ENCODE peak calls at places on chromosome 4, in four cellular contexts. S is fibroblast of pulmonary artery, Q is WTC11, U is body of pancreas. X is an unnamed sample.

GRCh38 chr4:168619266-168619631 is 122.4 kb downstream of the PALLD start:
- DNase-seq in U (no peak), S (no peak), Q (no peak), X (no peak)

GRCh38 chr4:157220026-157220881 is at the start of gene GRIA2:
- DNase-seq in Q (peak), U (peak), S (peak), X (peak)

GRCh38 chr4:101400096-101400495 is 52.8 kb upstream of the PPP3CA start:
- DNase-seq in Q (no peak), S (peak), U (no peak), X (peak)

GRCh38 chr4:98838977-98839618 is 89.8 kb downstream of the EIF4E start:
- DNase-seq in U (peak), S (peak), Q (no peak), X (peak)

GRCh38 chr4:165394275-165394674 is 15.5 kb downstream of the CPE start:
- DNase-seq in Q (no peak), S (peak), U (no peak), X (peak)

GRCh38 chr4:27245216-27245615 is 384.6 kb downstream of the STIM2 start:
- DNase-seq in S (no peak), Q (no peak), U (no peak), X (no peak)

GRCh38 chr4:146192060-146192459 is 16.5 kb downstream of the LSM6 start:
- DNase-seq in U (no peak), Q (no peak), S (no peak), X (no peak)

GRCh38 chr4:40309250-40309774 is 25.8 kb upstream of the CHRNA9 start:
- DNase-seq in S (peak), Q (peak), U (peak), X (peak)

GRCh38 chr4:149752729-149753128 is 62.9 kb downstream of the IQCM start:
- DNase-seq in S (no peak), U (no peak), Q (no peak), X (no peak)

GRCh38 chr4:13289391-13289790 is 194.7 kb downstream of the RAB28 start:
- DNase-seq in U (no peak), Q (no peak), S (peak), X (peak)

GRCh38 chr4:155667538-155668511 is 1.2 kb downstream of the GUCY1A1 start:
- DNase-seq in Q (peak), S (peak), U (peak), X (peak)

GRCh38 chr4:151721466-151721865 is 39.3 kb downstream of the GATB start:
- DNase-seq in U (no peak), Q (no peak), S (no peak), X (no peak)

GRCh38 chr4:76969493-76969892 is 19.9 kb downstream of the SEPTIN11 start:
- DNase-seq in U (no peak), Q (no peak), S (no peak), X (no peak)

GRCh38 chr4:115851918-115852766 is 738.7 kb upstream of the NDST4 start:
- DNase-seq in U (peak), Q (peak), S (peak), X (peak)

GRCh38 chr4:94877973-94878372 is 120.2 kb downstream of the BMPR1B start:
- DNase-seq in U (no peak), S (peak), Q (no peak), X (peak)

GRCh38 chr4:3865986-3866812 is 100.0 kb downstream of the ADRA2C start:
- DNase-seq in U (no peak), Q (peak), S (no peak), X (no peak)

GRCh38 chr4:182560358-182560757 is 317.2 kb downstream of the TENM3 start:
- DNase-seq in Q (peak), U (no peak), S (no peak), X (peak)

GRCh38 chr4:113564493-113564892 is 197.0 kb downstream of the CAMK2D start:
- DNase-seq in Q (no peak), U (no peak), S (no peak), X (no peak)

GRCh38 chr4:54908744-54909143 is 216.7 kb downstream of the KDR start:
- DNase-seq in U (no peak), Q (no peak), S (no peak), X (peak)

GRCh38 chr4:1204286-1204827 is 32.0 kb upstream of the SPON2 start:
- DNase-seq in S (no peak), U (no peak), Q (peak), X (no peak)

GRCh38 chr4:157204634-157205244 is 15.8 kb upstream of the GRIA2 start:
- DNase-seq in Q (peak), S (peak), U (peak), X (no peak)

GRCh38 chr4:172104534-172104933 is 291.3 kb downstream of the GALNTL6 start:
- DNase-seq in U (no peak), Q (no peak), S (no peak), X (peak)

GRCh38 chr4:11608992-11609391 is 180.3 kb upstream of the HS3ST1 start:
- DNase-seq in Q (no peak), S (no peak), U (no peak), X (no peak)

GRCh38 chr4:89708903-89709361 is 128.0 kb downstream of the SNCA start:
- DNase-seq in Q (no peak), S (peak), U (no peak), X (peak)

GRCh38 chr4:5568931-5569330 is 139.4 kb downstream of the EVC2 start:
- DNase-seq in U (no peak), S (no peak), Q (no peak), X (no peak)

GRCh38 chr4:15427126-15427525 is 707 bp upstream of the C1QTNF7 start:
- DNase-seq in U (no peak), Q (no peak), S (peak), X (no peak)

GRCh38 chr4:23923840-23924239 is 34.0 kb upstream of the PPARGC1A start:
- DNase-seq in S (no peak), U (no peak), Q (no peak), X (no peak)

GRCh38 chr4:77927991-77928925 is 65.6 kb downstream of the MRPL1 start:
- DNase-seq in Q (no peak), U (peak), S (peak), X (peak)

GRCh38 chr4:38223801-38224236 is 263.6 kb downstream of the PTTG2 start:
- DNase-seq in U (no peak), Q (no peak), S (no peak), X (no peak)

DNA sequence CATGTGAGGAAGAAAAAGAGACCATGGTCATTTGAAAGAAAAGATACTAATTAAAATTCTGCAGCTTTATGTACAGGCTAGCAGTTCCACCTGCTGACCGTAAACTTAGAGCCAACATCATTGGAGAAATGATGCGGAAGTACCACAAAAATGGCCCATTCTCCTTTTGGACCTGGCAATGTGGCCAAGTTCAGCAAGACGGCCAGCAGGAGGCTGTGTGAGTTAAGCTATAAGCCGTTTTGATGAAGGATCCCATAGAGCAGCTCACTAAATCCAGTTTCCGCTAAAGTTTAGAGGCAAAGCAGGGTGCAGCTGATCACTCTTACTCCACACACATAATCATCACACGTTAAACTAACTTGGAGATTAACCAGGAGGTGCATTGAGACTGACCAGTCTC is 133.8 kb downstream of the LDB2 start:
- DNase-seq in S (peak), U (no peak), Q (peak), X (peak)
- TF ChIP-seq CTCF in S (peak), U (no peak), Q (peak), X (peak)

DNA sequence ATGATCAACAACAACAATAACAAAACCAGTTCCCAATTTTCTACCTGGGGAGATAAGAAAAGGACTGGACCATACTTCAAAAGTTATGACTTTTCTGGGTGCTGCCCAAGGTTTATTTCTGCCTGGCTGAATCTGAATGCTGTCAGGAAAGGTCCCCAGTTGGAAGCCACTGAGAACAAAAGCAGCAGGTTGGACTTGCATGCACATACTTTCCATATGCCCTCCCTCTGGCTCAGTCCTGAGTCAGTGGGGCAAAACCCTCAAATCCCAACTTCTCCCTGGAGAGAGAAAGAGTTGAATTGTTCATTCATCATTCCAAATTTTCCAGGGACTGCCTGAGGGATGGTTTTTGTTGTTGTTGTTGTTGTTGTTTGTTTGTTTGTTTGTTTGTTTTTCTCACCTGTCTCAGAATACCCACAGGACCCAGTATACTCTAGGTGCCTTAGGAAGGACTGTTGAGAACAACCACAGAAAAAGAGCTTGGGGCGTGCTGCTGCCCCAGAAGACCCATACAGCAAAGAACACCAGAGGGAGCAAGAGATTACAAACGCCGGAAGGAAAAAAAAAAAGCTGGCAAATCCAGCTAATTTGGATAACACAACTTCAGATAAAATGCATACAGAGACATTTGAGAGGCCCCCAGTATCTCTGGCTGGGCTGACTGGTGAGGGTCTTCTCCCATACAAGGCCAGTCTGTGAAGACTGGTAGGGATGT is 138.9 kb upstream of the INPP4B start:
- DNase-seq in U (no peak), Q (peak), S (peak), X (peak)
- TF ChIP-seq CTCF in U (peak), Q (no peak), S (peak), X (peak)

GRCh38 chr4:102431608-102431961 is 69.6 kb upstream of the NFKB1 start:
- DNase-seq in U (no peak), S (no peak), Q (no peak), X (no peak)
- TF ChIP-seq CTCF in U (no peak), S (no peak), Q (no peak), X (no peak)

DNA sequence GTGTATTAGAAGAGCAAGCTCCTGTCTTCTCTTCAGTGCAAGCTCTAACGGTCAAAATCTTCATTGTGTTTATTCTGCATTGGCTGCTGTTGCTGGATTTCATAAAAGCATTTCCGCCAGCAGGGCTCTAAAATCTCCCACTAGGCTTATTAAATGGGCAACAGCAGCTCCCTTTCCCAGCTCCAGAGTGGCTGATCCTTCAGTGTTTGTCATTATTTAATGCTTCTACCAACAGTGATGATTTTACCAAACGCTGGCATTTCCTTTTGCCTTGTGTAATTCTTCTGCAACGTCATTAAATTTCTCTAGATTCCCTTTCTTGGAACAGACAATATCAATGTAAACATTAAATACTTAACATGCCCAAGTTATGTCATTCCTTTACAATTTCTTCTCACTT is 20.1 kb downstream of the SLC7A11 start:
- DNase-seq in Q (no peak), U (peak), S (peak), X (peak)
- TF ChIP-seq CTCF in Q (no peak), U (peak), S (no peak), X (no peak)

GRCh38 chr4:143586080-143586479 is 72.6 kb downstream of the SMARCA5 start:
- DNase-seq in U (no peak), S (peak), Q (no peak), X (peak)

GRCh38 chr4:143585548-143585947 is 72.0 kb downstream of the SMARCA5 start:
- DNase-seq in U (no peak), Q (no peak), S (no peak), X (no peak)

GRCh38 chr4:143587703-143588102 is 74.2 kb downstream of the SMARCA5 start:
- DNase-seq in Q (no peak), U (no peak), S (peak), X (no peak)
- TF ChIP-seq CTCF in Q (no peak), U (no peak), S (no peak), X (no peak)

GRCh38 chr4:81471361-81472248 is at the start of gene RASGEF1B:
- DNase-seq in S (peak), U (peak), Q (peak), X (peak)
- TF ChIP-seq CTCF in S (no peak), U (no peak), Q (no peak), X (no peak)

GRCh38 chr4:136713140-136713539 is 819.2 kb downstream of the PCDH18 start:
- DNase-seq in Q (no peak), S (peak), U (no peak), X (peak)
- TF ChIP-seq CTCF in Q (no peak), S (no peak), U (no peak), X (peak)

X was measured in astrocyte of the spinal cord.